ENCODE peak calls at places on chromosomes 2 and 18, in six cellular contexts. S is SHP77; R is NCI-H2081 treated with DMSO at 0.1 percent for 48 hours; N is cardiac fibroblast; V is cardiac muscle cell; B is naive thymus-derived CD4-positive, alpha-beta T cell. W is an unnamed sample.

GRCh38 chr2:173357351-173357750 is 2.7 kb downstream of the CDCA7 start:
- DNase-seq in R (no peak), S (no peak), B (no peak), V (no peak), N (no peak), W (no peak)

GRCh38 chr2:144354953-144355352 is 165.0 kb downstream of the ZEB2 start:
- DNase-seq in R (no peak), S (no peak), N (peak; percentile 78), V (peak; percentile 59), B (no peak), W (no peak)

GRCh38 chr2:213995400-213996105 is 415.3 kb upstream of the VWC2L start:
- DNase-seq in S (no peak), V (peak; percentile 71), N (peak; percentile 93), R (no peak), B (no peak), W (peak; percentile 72)

GRCh38 chr2:240432820-240433801 is 2.4 kb upstream of the GPC1 start:
- DNase-seq in N (no peak), S (peak; percentile 66), B (no peak), V (no peak), R (no peak), W (no peak)

GRCh38 chr2:194553969-194554368 is 1103.1 kb upstream of the SLC39A10 start:
- DNase-seq in R (no peak), V (no peak), B (no peak), N (no peak), S (no peak), W (no peak)

GRCh38 chr18:27223570-27224340 is 38.6 kb upstream of the CHST9 start:
- DNase-seq in V (no peak), S (no peak), N (no peak), R (no peak), B (no peak), W (no peak)

GRCh38 chr18:21083017-21083416 is 28.6 kb downstream of the ROCK1 start:
- DNase-seq in S (no peak), V (no peak), B (no peak), R (no peak), N (no peak), W (no peak)

GRCh38 chr2:232892843-232893242 is 22.8 kb downstream of the SNORC start:
- DNase-seq in R (no peak), N (no peak), B (no peak), V (no peak), S (no peak), W (no peak)

GRCh38 chr2:95082479-95082878 is 39.1 kb downstream of the MRPS5 start:
- DNase-seq in R (no peak), N (peak; percentile 46), S (no peak), V (no peak), B (no peak), W (no peak)

GRCh38 chr18:26185267-26185666 is 41.0 kb upstream of the TAF4B start:
- DNase-seq in N (no peak), B (no peak), V (peak; percentile 1), R (no peak), S (no peak), W (no peak)

GRCh38 chr18:35625232-35625631 is 43.7 kb downstream of the GALNT1 start:
- DNase-seq in N (no peak), V (no peak), R (no peak), S (no peak), B (no peak), W (no peak)

GRCh38 chr2:207772081-207772843 is 2.6 kb upstream of the FZD5 start:
- DNase-seq in V (peak; percentile 60), B (no peak), R (no peak), S (no peak), N (peak; percentile 51), W (no peak)

GRCh38 chr18:10141559-10141958 is 227.7 kb downstream of the VAPA start:
- DNase-seq in N (no peak), B (no peak), S (no peak), V (no peak), R (no peak), W (no peak)

GRCh38 chr18:64974378-64975125 is 776.3 kb upstream of the CDH7 start:
- DNase-seq in R (no peak), V (no peak), B (no peak), S (no peak), N (no peak), W (no peak)

GRCh38 chr2:74843371-74844298 is 9.7 kb downstream of the HK2 start:
- DNase-seq in V (peak; percentile 87), R (no peak), S (no peak), B (no peak), N (peak; percentile 91), W (peak; percentile 65)

GRCh38 chr18:48514786-48515185 is 24.0 kb upstream of the CTIF start:
- DNase-seq in S (peak; percentile 28), V (no peak), B (no peak), R (no peak), N (no peak), W (peak; percentile 13)

GRCh38 chr2:178187861-178188260 is 6.5 kb upstream of the OSBPL6 start:
- DNase-seq in N (no peak), S (no peak), V (no peak), B (no peak), R (no peak), W (no peak)

GRCh38 chr2:239966029-239966847 is 58.9 kb downstream of the NDUFA10 start:
- DNase-seq in S (no peak), V (no peak), R (no peak), B (no peak), N (no peak), W (no peak)

GRCh38 chr2:178730049-178730448 is 77.2 kb downstream of the TTN start:
- DNase-seq in B (no peak), V (no peak), N (no peak), S (no peak), R (no peak), W (no peak)

GRCh38 chr18:31401156-31402025 is 24.8 kb downstream of the DSG4 start:
- DNase-seq in V (no peak), B (no peak), N (no peak), S (no peak), R (no peak), W (no peak)

GRCh38 chr2:200399636-200400035 is 93.1 kb downstream of the SPATS2L start:
- DNase-seq in S (no peak), V (no peak), R (no peak), B (no peak), N (no peak), W (no peak)

GRCh38 chr2:108304975-108305374 is 16.3 kb downstream of the SULT1C2 start:
- DNase-seq in V (no peak), B (no peak), N (no peak), S (no peak), R (no peak), W (no peak)

W was measured in MG63.